ENCODE peak calls at places on chromosome 21, in five cellular contexts. J, G, K, M and W are unnamed samples.

GRCh38 chr21:44006017-44006624 is 6.0 kb upstream of the TRAPPC10 start:
- DNase-seq in J (no peak), G (peak; percentile 90), K (peak; percentile 62), M (peak; percentile 85), W (peak; percentile 10)

GRCh38 chr21:27388835-27389234 is 421.9 kb upstream of the ADAMTS5 start:
- DNase-seq in J (no peak), G (no peak), K (no peak), M (no peak), W (no peak)

GRCh38 chr21:20971296-20971921 is 26.8 kb upstream of the NCAM2 start:
- DNase-seq in J (peak; percentile 29), G (peak; percentile 75), K (peak; percentile 81), M (peak; percentile 15), W (no peak)

GRCh38 chr21:38448619-38449186 is 49.6 kb downstream of the ERG start:
- DNase-seq in J (no peak), G (peak; percentile 66), K (no peak), M (no peak), W (no peak)

GRCh38 chr21:23398726-23399125 is 2208.6 kb downstream of the MRPL39 start:
- DNase-seq in J (no peak), G (no peak), K (no peak), M (no peak), W (no peak)

GRCh38 chr21:37232274-37233018 is 34.7 kb downstream of the VPS26C start:
- DNase-seq in J (no peak), G (no peak), K (no peak), M (no peak), W (no peak)

GRCh38 chr21:32099812-32100416 is 178.9 kb downstream of the MIS18A start:
- DNase-seq in J (no peak), G (peak; percentile 3), K (peak; percentile 17), M (no peak), W (no peak)

GRCh38 chr21:42574234-42575027 is 60.8 kb downstream of the SLC37A1 start:
- DNase-seq in J (no peak), G (peak; percentile 46), K (no peak), M (no peak), W (no peak)

GRCh38 chr21:16794944-16795343 is 717.9 kb upstream of the CXADR start:
- DNase-seq in J (no peak), G (peak; percentile 83), K (peak; percentile 15), M (peak; percentile 96), W (peak; percentile 75)

GRCh38 chr21:45302082-45303061 is 14.7 kb upstream of the POFUT2 start:
- DNase-seq in J (peak; percentile 55), G (no peak), K (no peak), M (no peak), W (no peak)

GRCh38 chr21:46498335-46499050 is 39.8 kb downstream of the DIP2A start:
- DNase-seq in J (no peak), G (no peak), K (no peak), M (no peak), W (no peak)

GRCh38 chr21:36606292-36606982 is 92.5 kb upstream of the SIM2 start:
- DNase-seq in J (no peak), G (no peak), K (no peak), M (no peak), W (no peak)